ENCODE peak calls at places on chromosomes 5 and 9, in ten cellular contexts. S is sigmoid colon; T is left ventricle myocardium inferior; W is effector memory CD4-positive, alpha-beta T cell; Y is heart left ventricle; H is CD4-positive, alpha-beta memory T cell; I is uterus; P is PC-3; C is left lung; Z is suprapubic skin. F is an unnamed sample. For H3K4me1, the result is how much of the 10 kb centered on the place peaks cover.

GRCh38 chr9:14271078-14271673 is 42.8 kb downstream of the NFIB start:
- DNase-seq in S (peak), T (peak), W (no peak), Y (peak), H (no peak), I (peak), P (peak), C (no peak), Z (peak), F (peak)

GRCh38 chr5:1777281-1778137 is 22.1 kb downstream of the MRPL36 start:
- DNase-seq in S (peak), T (no peak), W (no peak), Y (no peak), H (no peak), I (no peak), P (no peak), C (peak), Z (peak), F (no peak)

GRCh38 chr5:149853701-149854100 is 90.9 kb downstream of the PDE6A start:
- DNase-seq in S (no peak), T (no peak), W (no peak), Y (no peak), H (no peak), I (no peak), P (no peak), C (no peak), Z (no peak), F (peak)

GRCh38 chr5:139132515-139132914 is 65.7 kb downstream of the SIL1 start:
- DNase-seq in S (peak), T (no peak), W (no peak), Y (no peak), H (no peak), I (peak), P (no peak), C (no peak), Z (no peak), F (no peak)

GRCh38 chr9:75895112-75895511 is 4.6 kb downstream of the PCSK5 start:
- DNase-seq in S (no peak), T (no peak), W (no peak), Y (no peak), H (no peak), I (no peak), P (no peak), C (no peak), Z (no peak), F (no peak)

GRCh38 chr9:130736834-130737233 is 43.3 kb downstream of the EXOSC2 start:
- DNase-seq in S (no peak), T (no peak), W (no peak), Y (no peak), H (no peak), I (no peak), P (no peak), C (no peak), Z (no peak), F (no peak)

GRCh38 chr5:111998871-111999270 is 241.9 kb upstream of the NREP start:
- DNase-seq in S (no peak), T (no peak), W (no peak), Y (no peak), H (no peak), I (no peak), P (no peak), C (no peak), Z (no peak), F (no peak)

GRCh38 chr5:113150221-113150620 is 173.6 kb downstream of the DCP2 start:
- DNase-seq in S (no peak), T (no peak), W (no peak), Y (no peak), H (no peak), I (no peak), P (no peak), C (no peak), Z (no peak), F (no peak)

DNA sequence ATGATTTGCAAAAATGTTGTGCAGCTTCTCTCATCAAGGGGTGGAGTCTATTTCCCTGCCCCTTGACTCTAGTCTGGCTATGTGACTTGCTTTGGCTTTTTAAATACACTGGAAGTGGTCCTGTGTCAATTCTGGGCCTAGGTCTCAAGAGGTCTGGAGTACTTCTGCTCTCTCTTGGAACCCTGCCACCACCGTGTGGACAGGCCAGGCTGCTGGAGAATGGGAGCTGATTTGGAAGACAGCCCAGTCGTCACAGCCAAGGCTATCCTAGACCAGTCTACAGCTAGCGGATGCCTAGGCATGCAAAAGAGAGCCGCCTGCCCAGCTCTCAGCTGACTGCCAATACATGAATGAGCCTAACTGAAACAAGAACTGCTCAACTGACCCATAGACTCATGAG is 56.7 kb upstream of the CLINT1 start:
- DNase-seq in S (peak), T (peak), W (no peak), Y (peak), H (no peak), I (peak), P (peak), C (peak), Z (peak), F (peak)
- H3K4me1 ChIP-seq in S (under half), T (half or more), W (under half), Y (under half), H (under half), I (under half), P (under half), C (under half), Z (half or more), F (under half)

DNA sequence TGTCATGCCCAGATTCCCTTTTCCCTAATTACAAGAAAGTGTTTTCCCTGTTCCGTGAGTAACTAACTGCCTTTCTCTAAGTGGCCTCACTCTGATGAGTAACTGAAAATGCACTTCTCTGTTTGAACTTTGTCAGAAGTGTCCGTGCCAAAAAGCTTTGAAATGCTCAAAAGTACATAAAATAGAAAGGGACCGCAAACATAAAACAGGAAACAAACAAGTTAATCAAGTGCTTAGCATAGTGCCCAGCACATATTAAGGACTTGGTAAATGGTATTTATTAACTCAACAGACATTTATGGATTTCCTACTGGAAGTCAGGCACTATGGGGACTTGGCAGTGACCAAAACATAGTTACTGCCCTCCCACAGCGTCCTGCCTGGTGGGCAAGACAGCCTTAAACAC is 22.3 kb downstream of the AQP3 start:
- DNase-seq in S (no peak), T (no peak), W (no peak), Y (no peak), H (no peak), I (no peak), P (peak), C (no peak), Z (no peak), F (no peak)
- H3K27ac ChIP-seq in S (no peak), T (no peak), W (no peak), Y (no peak), H (no peak), I (no peak), P (peak), C (peak), Z (no peak), F (no peak)

DNA sequence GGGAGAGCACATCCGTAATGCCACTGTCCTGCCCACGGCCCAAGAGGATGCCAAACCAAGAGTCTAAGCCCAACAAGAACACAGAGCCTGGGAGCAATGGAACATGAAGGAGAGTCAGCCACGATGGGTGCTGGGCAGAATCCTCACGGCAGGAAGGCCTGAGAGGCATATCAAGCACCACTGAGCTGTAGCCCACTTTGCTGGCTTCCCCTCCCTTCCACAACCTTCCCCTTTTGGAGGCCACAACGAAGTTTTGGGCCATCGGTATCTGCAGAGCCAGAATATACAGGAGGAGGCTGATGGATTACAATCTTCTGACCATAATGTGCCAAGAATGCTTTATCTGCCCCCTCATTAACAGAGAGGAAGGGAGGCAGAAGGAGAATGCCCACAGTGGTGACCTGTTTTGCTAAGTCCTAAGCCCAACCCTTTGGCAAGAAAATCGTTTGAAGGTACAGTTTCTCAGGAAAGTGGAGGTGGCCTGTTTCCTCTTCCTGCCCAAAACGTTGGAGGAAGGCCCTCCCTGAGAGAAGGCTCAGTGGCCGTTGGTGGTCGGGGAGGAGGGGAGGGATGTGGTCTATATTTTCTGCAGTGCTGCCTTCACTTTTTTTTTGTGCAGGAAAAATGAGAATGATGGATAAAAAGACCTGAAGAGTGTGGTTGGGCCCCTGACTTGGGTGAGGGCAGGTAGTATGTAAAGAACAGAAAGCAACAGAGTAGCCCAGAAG is 26.2 kb downstream of the MACROH2A1 start:
- DNase-seq in S (no peak), T (no peak), W (no peak), Y (no peak), H (no peak), I (no peak), P (no peak), C (no peak), Z (peak), F (no peak)
- H3K4me1 ChIP-seq in S (half or more), T (half or more), W (under half), Y (half or more), H (under half), I (under half), P (under half), C (half or more), Z (under half), F (under half)

GRCh38 chr9:70112981-70113380 is 69.3 kb downstream of the MAMDC2 start:
- DNase-seq in S (no peak), T (no peak), W (no peak), Y (no peak), H (no peak), I (no peak), P (peak), C (no peak), Z (no peak), F (no peak)
- H3K27ac ChIP-seq in S (peak), T (no peak), W (no peak), Y (no peak), H (no peak), I (peak), P (no peak), C (no peak), Z (no peak), F (no peak)

GRCh38 chr9:90974007-90974406 is 172.4 kb downstream of the SYK start:
- DNase-seq in S (no peak), T (no peak), W (no peak), Y (no peak), H (no peak), I (no peak), P (peak), C (no peak), Z (no peak), F (no peak)
- H3K4me1 ChIP-seq in S (under half), T (under half), W (under half), Y (under half), H (under half), I (under half), P (under half), C (under half), Z (under half), F (under half)

GRCh38 chr9:93183663-93184438 is at the start of gene WNK2:
- DNase-seq in S (no peak), T (no peak), W (peak), Y (peak), H (peak), I (no peak), P (peak), C (peak), Z (peak), F (no peak)
- H3K27ac ChIP-seq in S (peak), T (peak), W (no peak), Y (peak), H (no peak), I (no peak), P (no peak), C (no peak), Z (peak), F (no peak)

DNA sequence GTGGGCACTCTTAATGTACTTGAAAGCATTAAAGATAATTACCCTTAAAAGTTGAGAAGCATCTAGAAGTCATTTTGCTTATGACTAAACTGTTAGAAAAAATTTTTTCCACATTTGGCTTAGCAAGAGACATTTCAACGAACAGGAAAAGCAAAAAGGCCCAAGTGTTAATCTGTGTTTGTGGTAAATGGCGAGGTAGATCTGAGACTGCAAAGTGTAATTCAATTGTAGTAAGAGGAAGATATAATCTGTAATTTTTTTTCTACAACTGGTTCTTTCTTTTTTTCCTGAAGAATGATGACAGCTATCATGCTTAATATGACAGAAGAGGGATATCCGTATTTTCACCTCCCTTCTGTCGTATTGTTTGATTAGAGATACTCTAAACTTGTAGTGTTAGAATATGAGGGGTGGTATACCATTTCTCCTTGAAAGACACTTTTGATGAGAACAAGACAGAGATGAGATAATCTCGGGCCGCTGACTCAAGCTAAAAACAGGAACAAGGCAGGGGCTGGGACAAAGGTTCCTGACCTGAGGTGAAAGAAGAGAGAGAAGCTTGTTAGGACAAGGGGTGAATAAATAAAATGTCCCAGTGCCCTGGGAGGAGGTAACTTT is 459.3 kb upstream of the ZNF608 start:
- DNase-seq in S (no peak), T (no peak), W (no peak), Y (no peak), H (no peak), I (no peak), P (no peak), C (no peak), Z (no peak), F (no peak)
- H3K4me1 ChIP-seq in S (under half), T (under half), W (under half), Y (under half), H (under half), I (under half), P (under half), C (under half), Z (under half), F (under half)